ENCODE peak calls at places on chromosomes 7 and 10, in eight cellular contexts. M is HT-29; N is activated naive CD8-positive, alpha-beta T cell treated with anti-CD3 and anti-CD28 coated beads, Interleukin-2, amount 50 U/mL, for 16 hours; X is germinal center; O is Ammon's horn; E is amniotic stem cell; P is GM13977; U is neuronal stem cell. Y is an unnamed sample.

GRCh38 chr10:7475046-7475860 is 64.4 kb upstream of the SFMBT2 start:
- DNase-seq in M (no peak), N (no peak), X (no peak), O (peak), E (no peak), P (no peak), U (peak), Y (no peak)

GRCh38 chr10:12097791-12098190 is 29.0 kb downstream of the DHTKD1 start:
- DNase-seq in M (peak), N (no peak), X (no peak), O (no peak), E (no peak), P (no peak), U (no peak), Y (no peak)

GRCh38 chr7:55193245-55193644 is 171.9 kb upstream of the LANCL2 start:
- DNase-seq in M (no peak), N (no peak), X (no peak), O (no peak), E (no peak), P (no peak), U (no peak), Y (no peak)

GRCh38 chr7:100401811-100402210 is 26.7 kb downstream of the ZCWPW1 start:
- DNase-seq in M (no peak), N (no peak), X (no peak), O (no peak), E (no peak), P (no peak), U (no peak), Y (no peak)

GRCh38 chr7:98458090-98458875 is 57.4 kb upstream of the BAIAP2L1 start:
- DNase-seq in M (no peak), N (no peak), X (no peak), O (no peak), E (no peak), P (no peak), U (no peak), Y (no peak)

GRCh38 chr7:152462995-152463713 is 27.4 kb upstream of the KMT2C start:
- DNase-seq in M (peak), N (no peak), X (no peak), O (peak), E (peak), P (no peak), U (peak), Y (no peak)

GRCh38 chr10:132539431-132539839 is 1.8 kb downstream of the INPP5A start:
- DNase-seq in M (no peak), N (no peak), X (no peak), O (no peak), E (no peak), P (no peak), U (no peak), Y (no peak)

GRCh38 chr7:138243430-138243829 is 167.2 kb downstream of the AKR1D1 start:
- DNase-seq in M (no peak), N (no peak), X (no peak), O (no peak), E (no peak), P (no peak), U (peak), Y (no peak)

GRCh38 chr7:127589901-127590300 is 1.7 kb downstream of the ARF5 start:
- DNase-seq in M (no peak), N (no peak), X (no peak), O (peak), E (no peak), P (no peak), U (no peak), Y (no peak)

GRCh38 chr10:61987951-61988379 is 86.5 kb downstream of the ARID5B start:
- DNase-seq in M (no peak), N (no peak), X (peak), O (no peak), E (no peak), P (peak), U (no peak), Y (peak)

GRCh38 chr10:118501171-118501570 is 94.3 kb downstream of the PRLHR start:
- DNase-seq in M (no peak), N (no peak), X (no peak), O (no peak), E (no peak), P (no peak), U (no peak), Y (no peak)

GRCh38 chr10:14840178-14840577 is 2.1 kb downstream of the HSPA14 start:
- DNase-seq in M (no peak), N (no peak), X (no peak), O (no peak), E (no peak), P (no peak), U (no peak), Y (no peak)

GRCh38 chr10:106920538-106920937 is 244.0 kb downstream of the SORCS1 start:
- DNase-seq in M (no peak), N (no peak), X (no peak), O (no peak), E (no peak), P (no peak), U (no peak), Y (no peak)

GRCh38 chr7:123999698-124000097 is 33.2 kb downstream of the TMEM229A start:
- DNase-seq in M (no peak), N (no peak), X (no peak), O (no peak), E (no peak), P (no peak), U (no peak), Y (no peak)

GRCh38 chr10:58028597-58029366 is 238.9 kb downstream of the IPMK start:
- DNase-seq in M (no peak), N (no peak), X (no peak), O (no peak), E (peak), P (no peak), U (no peak), Y (no peak)

GRCh38 chr7:79897166-79897565 is 237.5 kb upstream of the GNAI1 start:
- DNase-seq in M (no peak), N (no peak), X (no peak), O (no peak), E (no peak), P (no peak), U (no peak), Y (no peak)

GRCh38 chr10:94617389-94617944 is 66.1 kb upstream of the CYP2C18 start:
- DNase-seq in M (peak), N (no peak), X (no peak), O (no peak), E (no peak), P (no peak), U (no peak), Y (no peak)

GRCh38 chr10:13709931-13710690 is 123.3 kb downstream of the PRPF18 start:
- DNase-seq in M (no peak), N (no peak), X (no peak), O (peak), E (no peak), P (no peak), U (no peak), Y (no peak)

GRCh38 chr10:34584164-34584563 is 230.9 kb downstream of the PARD3 start:
- DNase-seq in M (no peak), N (no peak), X (no peak), O (no peak), E (peak), P (no peak), U (no peak), Y (no peak)

GRCh38 chr7:122304604-122304975 is at the start of gene FEZF1:
- DNase-seq in M (peak), N (no peak), X (no peak), O (no peak), E (no peak), P (no peak), U (peak), Y (no peak)

GRCh38 chr7:137734221-137734620 is 112.6 kb downstream of the DGKI start:
- DNase-seq in M (no peak), N (no peak), X (no peak), O (no peak), E (no peak), P (no peak), U (no peak), Y (no peak)

GRCh38 chr10:48748573-48748972 is 63.9 kb downstream of the WDFY4 start:
- DNase-seq in M (no peak), N (no peak), X (peak), O (peak), E (no peak), P (no peak), U (no peak), Y (peak)

GRCh38 chr7:100629117-100629711 is 12.1 kb downstream of the TFR2 start:
- DNase-seq in M (peak), N (no peak), X (no peak), O (no peak), E (no peak), P (peak), U (no peak), Y (no peak)

GRCh38 chr10:26844381-26844780 is 16.4 kb downstream of the ABI1 start:
- DNase-seq in M (no peak), N (no peak), X (no peak), O (peak), E (no peak), P (no peak), U (no peak), Y (no peak)

GRCh38 chr7:135678612-135679575 is 16.6 kb downstream of the STMP1 start:
- DNase-seq in M (no peak), N (no peak), X (no peak), O (no peak), E (peak), P (no peak), U (no peak), Y (no peak)

GRCh38 chr7:80088705-80089104 is 45.9 kb upstream of the GNAI1 start:
- DNase-seq in M (no peak), N (no peak), X (no peak), O (no peak), E (no peak), P (no peak), U (no peak), Y (no peak)

GRCh38 chr7:55477781-55478374 is 94.4 kb downstream of the VOPP1 start:
- DNase-seq in M (no peak), N (no peak), X (no peak), O (no peak), E (peak), P (no peak), U (no peak), Y (no peak)

GRCh38 chr10:60962946-60963345 is 19.0 kb upstream of the RHOBTB1 start:
- DNase-seq in M (no peak), N (no peak), X (no peak), O (no peak), E (no peak), P (no peak), U (no peak), Y (no peak)

GRCh38 chr7:121752706-121753105 is 120.3 kb upstream of the PTPRZ1 start:
- DNase-seq in M (peak), N (no peak), X (no peak), O (peak), E (no peak), P (no peak), U (no peak), Y (no peak)

Y was measured in GM06990.